ENCODE peak calls at places on chromosomes 1 and 21, in six cellular contexts. T, H, A, N, E and X are unnamed samples.

GRCh38 chr1:160521554-160521953 is 1.5 kb downstream of the SLAMF6 start:
- DNase-seq in T (no peak), H (no peak), A (no peak), N (no peak), E (no peak), X (no peak)

GRCh38 chr1:118115567-118116272 is 69.3 kb downstream of the SPAG17 start:
- DNase-seq in T (no peak), H (no peak), A (no peak), N (no peak), E (no peak), X (no peak)

GRCh38 chr1:171550055-171550454 is 64.7 kb downstream of the PRRC2C start:
- DNase-seq in T (no peak), H (no peak), A (no peak), N (no peak), E (no peak), X (no peak)

GRCh38 chr21:39818557-39818956 is 48.7 kb upstream of the PCP4 start:
- DNase-seq in T (no peak), H (no peak), A (no peak), N (no peak), E (no peak), X (no peak)

GRCh38 chr1:176174108-176174507 is 33.0 kb downstream of the COP1 start:
- DNase-seq in T (no peak), H (no peak), A (no peak), N (no peak), E (no peak), X (no peak)

GRCh38 chr21:43208561-43209332 is 39.9 kb downstream of the CRYAA start:
- DNase-seq in T (no peak), H (peak), A (no peak), N (no peak), E (no peak), X (peak)

GRCh38 chr1:24946861-24947658 is 17.0 kb upstream of the RUNX3 start:
- DNase-seq in T (no peak), H (no peak), A (no peak), N (no peak), E (no peak), X (no peak)

GRCh38 chr1:221268295-221268694 is 389.1 kb downstream of the HLX start:
- DNase-seq in T (no peak), H (no peak), A (no peak), N (no peak), E (no peak), X (no peak)

GRCh38 chr1:54212872-54213271 is 12.9 kb downstream of the MRPL37 start:
- DNase-seq in T (no peak), H (no peak), A (no peak), N (no peak), E (no peak), X (no peak)

GRCh38 chr1:66357478-66358197 is 176.3 kb upstream of the SGIP1 start:
- DNase-seq in T (no peak), H (no peak), A (no peak), N (no peak), E (no peak), X (no peak)

GRCh38 chr1:66364578-66365391 is 169.2 kb upstream of the SGIP1 start:
- DNase-seq in T (no peak), H (no peak), A (no peak), N (no peak), E (no peak), X (no peak)

GRCh38 chr1:66356605-66357004 is 177.3 kb upstream of the SGIP1 start:
- DNase-seq in T (no peak), H (no peak), A (no peak), N (peak), E (no peak), X (no peak)

GRCh38 chr1:66359815-66360214 is 174.1 kb upstream of the SGIP1 start:
- DNase-seq in T (no peak), H (no peak), A (no peak), N (no peak), E (no peak), X (no peak)

GRCh38 chr1:66360285-66360724 is 173.6 kb upstream of the SGIP1 start:
- DNase-seq in T (no peak), H (no peak), A (no peak), N (peak), E (no peak), X (no peak)
- TF ChIP-seq CTCF in T (peak), H (no peak), A (peak), N (peak), E (no peak), X (peak)

DNA sequence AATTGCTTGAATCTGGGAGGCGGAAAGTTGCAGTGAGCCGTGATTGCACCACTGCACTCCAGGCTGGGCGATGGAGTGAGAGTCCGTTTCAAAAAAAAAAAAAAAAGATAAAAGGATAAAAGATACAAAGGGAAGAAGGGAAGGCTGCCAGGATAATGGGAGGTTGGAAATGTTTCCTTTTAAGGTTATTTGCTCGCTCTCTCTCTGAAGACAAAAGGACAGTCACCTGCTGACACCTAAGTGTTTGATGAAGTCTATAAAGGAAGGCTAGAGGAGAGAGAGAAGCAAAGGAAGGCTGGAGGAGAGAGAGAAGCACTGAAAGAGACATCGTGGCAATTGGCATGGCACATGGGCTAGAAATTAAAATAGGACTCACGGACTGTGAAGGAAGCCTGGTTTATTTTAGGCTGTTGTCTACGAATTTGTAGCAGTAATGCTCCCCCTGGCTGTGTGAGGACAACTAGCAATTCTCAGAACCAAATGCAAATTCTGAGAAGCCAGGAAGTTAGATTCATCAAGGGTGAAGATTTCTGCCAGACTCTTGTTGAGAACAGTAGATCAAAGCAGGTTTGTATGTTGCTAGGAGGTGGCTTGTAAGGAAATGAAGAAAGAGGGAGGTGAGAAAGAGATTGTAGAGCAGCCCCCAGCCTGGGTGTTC is 154.2 kb downstream of the ZP4 start:
- DNase-seq in T (no peak), H (no peak), A (no peak), N (peak), E (peak), X (no peak)
- TF ChIP-seq CTCF in T (no peak), H (peak), A (peak), N (peak), E (no peak), X (no peak)

GRCh38 chr1:183673605-183674150 is 20.6 kb upstream of the APOBEC4 start:
- DNase-seq in T (no peak), H (no peak), A (no peak), N (peak), E (no peak), X (no peak)

GRCh38 chr1:183675381-183675780 is 22.3 kb upstream of the APOBEC4 start:
- DNase-seq in T (no peak), H (no peak), A (no peak), N (no peak), E (no peak), X (no peak)

GRCh38 chr1:183674339-183674738 is 21.2 kb upstream of the APOBEC4 start:
- DNase-seq in T (no peak), H (no peak), A (no peak), N (no peak), E (no peak), X (no peak)

GRCh38 chr1:183675883-183676282 is 22.8 kb upstream of the APOBEC4 start:
- DNase-seq in T (no peak), H (no peak), A (no peak), N (no peak), E (no peak), X (no peak)

DNA sequence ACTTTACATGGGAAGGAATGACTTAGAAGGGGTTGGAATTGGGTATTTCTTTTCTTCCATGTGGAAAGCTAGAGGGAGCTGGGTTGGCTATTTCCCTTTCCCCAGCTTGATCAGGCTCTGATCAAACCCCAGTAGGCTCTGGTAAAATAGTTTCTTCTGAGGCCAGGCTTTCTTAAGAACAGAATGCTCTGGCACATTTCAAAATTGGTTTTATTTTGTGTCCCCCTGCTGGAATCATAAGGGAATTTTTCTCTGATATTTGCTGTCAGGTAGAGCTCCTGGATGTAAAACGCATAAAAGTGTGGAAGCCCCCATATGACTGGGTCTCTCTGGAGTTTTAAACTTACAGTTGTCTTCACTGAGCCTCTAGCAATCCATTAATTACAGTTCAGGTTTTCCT is 17.1 kb upstream of the APOBEC4 start:
- DNase-seq in T (no peak), H (no peak), A (no peak), N (no peak), E (no peak), X (no peak)
- TF ChIP-seq CTCF in T (peak), H (no peak), A (no peak), N (peak), E (peak), X (no peak)

DNA sequence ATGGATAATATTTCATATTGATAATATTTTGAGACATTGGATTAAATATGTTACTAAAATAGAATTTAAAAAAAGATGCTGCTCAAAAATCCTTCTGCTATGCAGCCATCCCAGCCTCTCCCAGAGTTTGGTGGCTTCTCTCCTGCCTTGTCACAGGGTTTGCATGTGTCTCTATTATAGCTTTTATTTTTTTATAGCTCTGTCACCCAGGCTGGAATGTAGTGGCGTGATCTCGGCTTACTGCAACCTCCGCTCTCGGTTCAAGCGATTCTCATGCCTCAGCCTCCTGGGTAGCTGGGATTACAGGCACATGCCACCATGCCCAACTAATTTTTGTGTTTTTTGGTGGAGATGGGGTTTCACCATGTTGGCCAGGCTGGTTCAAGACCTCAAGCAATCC is 50.7 kb upstream of the ID3 start:
- DNase-seq in T (no peak), H (no peak), A (no peak), N (no peak), E (no peak), X (no peak)
- TF ChIP-seq CTCF in T (no peak), H (no peak), A (no peak), N (no peak), E (no peak), X (no peak)

GRCh38 chr1:84122780-84123382 is 21.2 kb upstream of the PRKACB start:
- DNase-seq in T (no peak), H (no peak), A (no peak), N (peak), E (peak), X (no peak)
- TF ChIP-seq CTCF in T (peak), H (peak), A (peak), N (peak), E (peak), X (peak)

GRCh38 chr1:87600848-87601247 is 272.2 kb downstream of the LMO4 start:
- DNase-seq in T (no peak), H (no peak), A (no peak), N (no peak), E (no peak), X (no peak)

GRCh38 chr1:87600070-87600469 is 271.4 kb downstream of the LMO4 start:
- DNase-seq in T (no peak), H (no peak), A (no peak), N (no peak), E (no peak), X (no peak)

GRCh38 chr1:87594736-87595383 is 266.2 kb downstream of the LMO4 start:
- DNase-seq in T (no peak), H (no peak), A (no peak), N (no peak), E (no peak), X (no peak)

GRCh38 chr1:87595384-87595781 is 266.7 kb downstream of the LMO4 start:
- DNase-seq in T (no peak), H (no peak), A (no peak), N (no peak), E (no peak), X (no peak)

DNA sequence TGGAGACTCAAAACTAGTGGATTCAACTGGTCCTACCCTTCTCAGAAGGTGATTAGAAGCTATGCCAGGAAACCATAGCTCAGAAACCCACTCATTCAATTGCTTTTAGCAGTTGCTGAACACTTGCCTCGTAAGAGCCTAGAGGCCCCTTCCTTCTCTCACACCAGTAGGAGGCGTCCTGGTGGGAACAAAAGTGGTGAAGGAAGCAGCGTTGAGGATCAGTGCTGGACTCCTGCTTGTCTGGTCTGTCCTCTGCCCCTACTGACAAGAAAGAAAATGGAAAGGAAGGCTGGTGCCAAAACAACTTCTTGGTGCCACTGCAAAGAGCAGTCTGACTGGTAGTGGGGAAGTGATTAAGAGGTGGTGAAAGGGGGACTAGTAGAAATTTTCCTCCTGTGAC is 269.7 kb downstream of the LMO4 start:
- DNase-seq in T (no peak), H (no peak), A (no peak), N (peak), E (no peak), X (no peak)
- TF ChIP-seq CTCF in T (no peak), H (no peak), A (no peak), N (peak), E (no peak), X (no peak)

DNA sequence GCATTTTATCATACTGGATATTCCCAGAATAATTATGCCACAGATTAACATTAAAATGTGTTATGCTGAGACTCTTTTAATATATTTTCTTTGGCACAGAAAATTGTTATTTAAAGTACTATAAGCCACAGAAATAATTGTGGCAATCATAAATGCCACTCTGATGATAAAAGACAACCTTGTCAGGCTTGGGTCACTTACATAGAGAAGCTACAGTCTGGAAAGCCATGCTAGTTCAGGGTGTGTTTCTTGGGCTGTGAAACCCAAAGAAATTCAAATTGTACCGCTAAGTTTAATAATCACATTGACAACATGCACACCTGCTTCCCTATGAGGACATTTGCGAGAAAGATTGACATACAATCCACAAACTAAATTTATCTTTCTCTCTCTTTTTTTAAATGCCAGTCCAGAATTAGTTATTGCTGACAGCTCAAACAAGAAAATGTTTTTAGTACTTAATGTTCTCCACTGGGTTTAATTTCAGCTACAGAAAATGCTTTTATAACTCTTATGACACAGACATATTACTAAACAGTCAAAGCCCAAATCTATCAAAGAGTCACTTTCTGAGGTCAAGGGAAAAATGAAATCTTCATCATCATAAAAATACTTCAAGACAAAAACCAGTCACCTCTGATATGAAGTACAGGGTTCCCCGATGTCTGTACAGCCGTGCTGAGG is 38.7 kb downstream of the TTC13 start:
- DNase-seq in T (no peak), H (no peak), A (no peak), N (no peak), E (no peak), X (no peak)
- TF ChIP-seq CTCF in T (no peak), H (no peak), A (no peak), N (no peak), E (no peak), X (no peak)